ENCODE peak calls at places on chromosome 19, in seven cellular contexts. F is effector CD4-positive, alpha-beta T cell; E is endothelial cell; K is stimulated activated CD8-positive, alpha-beta memory T cell treated with anti-CD3 and anti-CD28 coated beads, Interleukin-7, amount 100 ng/mL, for 48 hours; N is HT1080; V is breast epithelium; G is activated CD8-positive, alpha-beta memory T cell treated with anti-CD3 and anti-CD28 coated beads for 48 hours. T is an unnamed sample.

GRCh38 chr19:16920816-16921529 is 32.2 kb downstream of the F2RL3 start:
- DNase-seq in F (no peak), G (no peak), N (peak), V (no peak), K (peak), E (no peak), T (no peak)

GRCh38 chr19:46608581-46609345 is 7.6 kb downstream of the CALM3 start:
- DNase-seq in G (no peak), V (no peak), K (no peak), E (no peak), F (no peak), N (no peak), T (no peak)

GRCh38 chr19:12484371-12485322 is at the start of gene ZNF709:
- DNase-seq in V (peak), N (peak), F (peak), K (peak), G (peak), E (peak), T (peak)

GRCh38 chr19:42048992-42049391 is 21.0 kb downstream of the GRIK5 start:
- DNase-seq in F (no peak), K (no peak), N (peak), V (no peak), G (no peak), E (no peak), T (no peak)

GRCh38 chr19:17718988-17719711 is at the start of gene MAP1S:
- DNase-seq in G (peak), E (peak), V (no peak), F (peak), N (peak), K (peak), T (peak)

GRCh38 chr19:58395979-58396627 is 647 bp downstream of the RNF225 start:
- DNase-seq in G (no peak), E (no peak), V (no peak), F (no peak), K (no peak), N (no peak), T (peak)

GRCh38 chr19:34994643-34995471 is 5.3 kb upstream of the GRAMD1A start:
- DNase-seq in N (no peak), F (no peak), K (no peak), G (no peak), V (peak), E (no peak), T (peak)

GRCh38 chr19:42204684-42205083 is 12.8 kb downstream of the DEDD2 start:
- DNase-seq in G (no peak), K (no peak), V (no peak), F (no peak), E (no peak), N (no peak), T (no peak)

GRCh38 chr19:6856749-6857372 is 30.5 kb upstream of the ADGRE1 start:
- DNase-seq in V (no peak), F (no peak), E (no peak), N (no peak), G (no peak), K (no peak), T (no peak)

GRCh38 chr19:2540251-2540645 is 64.3 kb downstream of the GADD45B start:
- DNase-seq in K (no peak), E (no peak), V (no peak), N (no peak), F (no peak), G (no peak), T (no peak)

GRCh38 chr19:40232479-40232878 is 6.0 kb upstream of the CCNP start:
- DNase-seq in N (no peak), F (no peak), G (no peak), E (no peak), K (no peak), V (no peak), T (no peak)

GRCh38 chr19:46745521-46746280 is at the start of gene FKRP:
- DNase-seq in G (no peak), N (no peak), V (no peak), K (no peak), E (peak), F (no peak), T (peak)

GRCh38 chr19:18875726-18876125 is 20.2 kb downstream of the CERS1 start:
- DNase-seq in E (no peak), V (no peak), F (no peak), K (no peak), N (no peak), G (no peak), T (no peak)

GRCh38 chr19:58509731-58510083 is 2.1 kb downstream of the SLC27A5 start:
- DNase-seq in N (no peak), F (no peak), K (no peak), V (no peak), G (no peak), E (no peak), T (no peak)

GRCh38 chr19:4909172-4909896 is at the start of gene UHRF1:
- DNase-seq in E (no peak), F (no peak), G (peak), N (peak), K (peak), V (no peak), T (peak)

GRCh38 chr19:38686530-38686888 is 39.1 kb downstream of the ACTN4 start:
- DNase-seq in N (no peak), V (no peak), E (no peak), K (peak), G (no peak), F (peak), T (no peak)

GRCh38 chr19:43809762-43810696 is 7.8 kb upstream of the LYPD5 start:
- DNase-seq in K (no peak), E (no peak), F (no peak), V (no peak), G (no peak), N (peak), T (peak)

GRCh38 chr19:46022061-46022430 is 807 bp downstream of the PGLYRP1 start:
- DNase-seq in E (no peak), F (no peak), K (no peak), G (no peak), V (no peak), N (no peak), T (no peak)

T was measured in HuH-7.5.